ENCODE peak calls at places on chromosomes 7 and 10, in eight cellular contexts. C, N, U, J, I, X, D and E are unnamed samples.

GRCh38 chr10:93028881-93029280 is 31.7 kb upstream of the CYP26C1 start:
- DNase-seq in U (no peak), I (peak; percentile 16), X (no peak), N (peak; percentile 27), D (no peak), C (no peak), J (no peak), E (no peak)

GRCh38 chr7:2445898-2446555 is 30.2 kb downstream of the GRIFIN start:
- DNase-seq in D (peak; percentile 82), U (no peak), I (no peak), N (no peak), X (no peak), J (no peak), C (no peak), E (no peak)

GRCh38 chr10:27192284-27192683 is 37.1 kb downstream of the MASTL start:
- DNase-seq in J (no peak), D (no peak), I (peak; percentile 56), C (peak; percentile 50), U (no peak), N (peak; percentile 58), X (no peak), E (no peak)

GRCh38 chr7:106216517-106217088 is 68.2 kb downstream of the NAMPT start:
- DNase-seq in N (peak; percentile 75), I (peak; percentile 91), D (peak; percentile 73), J (no peak), C (peak; percentile 76), X (no peak), U (no peak), E (no peak)

GRCh38 chr7:11934766-11935165 is 102.8 kb upstream of the THSD7A start:
- DNase-seq in J (no peak), I (no peak), N (no peak), D (no peak), C (no peak), X (no peak), U (no peak), E (no peak)

GRCh38 chr7:6430271-6430940 is 17.3 kb downstream of the DAGLB start:
- DNase-seq in I (no peak), J (no peak), D (no peak), N (no peak), X (no peak), C (no peak), U (no peak), E (no peak)

GRCh38 chr10:27506280-27506679 is 2.2 kb downstream of the RAB18 start:
- DNase-seq in D (no peak), X (no peak), J (no peak), I (no peak), U (no peak), N (no peak), C (no peak), E (no peak)

GRCh38 chr10:126972622-126973414 is 67.6 kb downstream of the DOCK1 start:
- DNase-seq in U (no peak), I (no peak), C (peak; percentile 92), D (no peak), J (no peak), X (no peak), N (peak; percentile 58), E (no peak)

DNA sequence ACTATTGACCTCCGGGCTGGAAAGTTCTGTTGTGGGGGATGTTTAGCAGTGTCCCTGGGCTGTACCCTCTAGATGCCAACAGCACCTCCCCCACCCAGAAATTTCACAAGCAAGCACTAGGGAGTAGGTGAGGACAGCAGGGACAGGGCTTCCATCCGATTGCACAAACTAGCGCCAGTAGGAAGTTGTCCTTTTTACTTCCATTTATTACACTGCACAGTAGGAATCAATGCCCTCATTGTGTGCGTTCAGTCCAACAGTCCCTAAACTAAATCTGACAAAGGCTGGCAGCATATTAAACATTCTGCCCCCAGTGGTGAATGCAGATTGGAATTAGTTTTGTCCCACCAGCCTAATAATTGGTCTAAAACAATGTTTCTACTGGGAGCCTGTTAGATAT is 6.4 kb upstream of the SOSTDC1 start:
- DNase-seq in X (no peak), J (no peak), C (no peak), N (no peak), D (no peak), U (no peak), I (no peak), E (no peak)
- TF ChIP-seq CTCF in X (no peak), J (no peak), C (no peak), N (no peak), D (no peak), U (no peak), I (peak; percentile 21), E (no peak)

GRCh38 chr7:132004528-132004927 is 448.1 kb upstream of the PODXL start:
- DNase-seq in J (no peak), X (no peak), C (no peak), N (no peak), D (no peak), I (no peak), U (no peak), E (no peak)
- TF ChIP-seq CTCF in J (no peak), X (no peak), C (peak; percentile 39), N (no peak), D (peak; percentile 11), I (no peak), U (no peak), E (no peak)

GRCh38 chr7:154789404-154789803 is 213.5 kb downstream of the PAXIP1 start:
- DNase-seq in J (no peak), N (no peak), U (no peak), X (no peak), D (no peak), C (no peak), I (peak; percentile 8), E (no peak)
- TF ChIP-seq CTCF in J (peak; percentile 44), N (peak; percentile 8), U (no peak), X (no peak), D (no peak), C (no peak), I (peak; percentile 57), E (no peak)

GRCh38 chr10:124741281-124741921 is 2.8 kb downstream of the FAM53B start:
- DNase-seq in I (peak; percentile 50), J (peak; percentile 60), N (peak; percentile 87), D (peak; percentile 88), X (peak; percentile 85), C (no peak), U (peak; percentile 66), E (no peak)

GRCh38 chr10:124744047-124744687 is at the start of gene FAM53B:
- DNase-seq in N (peak; percentile 78), I (peak; percentile 56), X (peak; percentile 93), C (no peak), D (peak; percentile 88), U (peak; percentile 72), J (peak; percentile 73), E (no peak)

GRCh38 chr10:124741922-124742417 is 2.2 kb downstream of the FAM53B start:
- DNase-seq in C (no peak), U (no peak), D (no peak), J (no peak), N (no peak), I (no peak), X (no peak), E (no peak)

GRCh38 chr10:124743188-124744046 is 761 bp downstream of the FAM53B start:
- DNase-seq in I (no peak), X (peak; percentile 84), D (no peak), J (no peak), N (peak; percentile 54), U (no peak), C (no peak), E (no peak)

GRCh38 chr10:124742418-124743187 is 1.6 kb downstream of the FAM53B start:
- DNase-seq in U (no peak), I (no peak), D (no peak), N (peak; percentile 54), X (no peak), C (no peak), J (no peak), E (no peak)
- TF ChIP-seq CTCF in U (no peak), I (peak; percentile 23), D (peak; percentile 6), N (peak; percentile 35), X (no peak), C (peak; percentile 45), J (peak; percentile 32), E (no peak)

DNA sequence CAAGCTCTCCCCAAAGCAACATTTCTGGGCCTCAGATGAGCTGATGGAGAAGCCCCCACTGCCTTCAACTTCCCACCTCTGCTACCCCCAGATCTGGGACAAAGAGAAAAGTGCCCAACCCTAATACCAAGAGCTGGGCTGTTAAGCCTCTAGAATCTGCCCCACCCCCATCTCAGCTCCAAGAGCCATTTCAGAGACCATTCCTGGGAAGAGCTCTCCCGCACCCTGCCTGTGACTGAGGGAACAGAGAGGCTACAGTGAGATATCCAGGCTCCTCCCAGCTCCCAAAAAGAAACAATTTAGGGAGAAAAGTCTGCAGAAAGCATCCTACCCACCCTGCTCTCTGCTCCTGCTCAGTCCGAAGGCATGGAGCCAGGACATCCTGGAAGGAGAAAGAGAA is 2.5 kb upstream of the KCNH2 start:
- DNase-seq in D (no peak), I (no peak), U (no peak), X (no peak), J (no peak), C (no peak), N (no peak), E (no peak)
- TF ChIP-seq CTCF in D (no peak), I (no peak), U (no peak), X (no peak), J (no peak), C (no peak), N (no peak), E (no peak)

DNA sequence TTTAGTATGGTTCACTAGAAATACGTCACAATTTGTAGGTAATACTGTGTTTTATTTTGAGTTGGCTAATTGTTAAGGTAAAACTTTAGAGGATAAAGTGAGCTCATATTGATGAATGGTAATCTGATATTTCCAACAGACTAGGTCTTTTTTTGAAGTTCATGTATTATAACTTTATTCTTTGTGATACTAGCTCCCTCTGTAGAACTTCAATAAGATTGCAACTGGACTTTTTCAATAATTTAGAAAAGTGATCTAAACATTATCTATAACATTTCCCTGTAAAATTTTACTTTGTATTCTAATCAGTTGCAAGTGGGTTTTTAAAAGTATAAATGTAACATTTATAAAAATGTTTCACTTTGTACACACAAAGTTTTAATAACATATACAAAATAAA is 83.5 kb downstream of the ADK start:
- DNase-seq in X (no peak), C (no peak), D (no peak), N (no peak), I (no peak), U (no peak), J (no peak), E (no peak)
- TF ChIP-seq CTCF in X (peak; percentile 41), C (peak; percentile 44), D (peak; percentile 38), N (peak; percentile 54), I (peak; percentile 12), U (peak; percentile 66), J (peak; percentile 29), E (peak; percentile 44)

GRCh38 chr7:128672927-128673517 is 930 bp downstream of the GARIN1A start:
- DNase-seq in D (no peak), U (no peak), C (no peak), I (peak; percentile 12), X (no peak), J (no peak), N (no peak), E (no peak)
- TF ChIP-seq CTCF in D (peak; percentile 30), U (no peak), C (peak; percentile 71), I (peak; percentile 67), X (peak; percentile 27), J (peak; percentile 58), N (peak; percentile 33), E (no peak)

GRCh38 chr7:13282377-13282980 is 595.0 kb downstream of the ARL4A start:
- DNase-seq in J (no peak), X (no peak), C (no peak), N (no peak), U (no peak), I (peak; percentile 35), D (no peak), E (no peak)
- TF ChIP-seq CTCF in J (peak; percentile 67), X (no peak), C (peak; percentile 52), N (peak; percentile 46), U (no peak), I (peak; percentile 40), D (no peak), E (no peak)

GRCh38 chr7:142712617-142712957 is 36.7 kb upstream of the PRSS1 start:
- DNase-seq in J (no peak), D (no peak), N (no peak), I (no peak), X (no peak), C (no peak), U (no peak), E (no peak)
- TF ChIP-seq CTCF in J (no peak), D (no peak), N (peak; percentile 1), I (no peak), X (no peak), C (no peak), U (peak; percentile 22), E (peak; percentile 9)